ENCODE peak calls at places on chromosome 16, in eight cellular contexts. One of them, this sample, is unnamed.

GRCh38 chr16:82016268-82016667 is 5.0 kb upstream of the SDR42E1 start:
- DNase-seq in mesenteric fat pad: no peak
- DNase-seq in Caki2: no peak
- DNase-seq in GM04503: no peak
- DNase-seq in NCI-H748 treated with DMSO at 0.1 percent for 48 hours: no peak
- DNase-seq in stimulated activated CD4-positive, alpha-beta T cell treated with anti-CD3 and anti-CD28 coated beads, Interleukin-1b, Interleukin-23, amount 100 ng/mL, for 1 hour: no peak
- DNase-seq in activated T-cell treated with anti-CD3 and anti-CD28 coated beads, Interleukin-2, amount 50 U/mL, for 1 hour: no peak
- DNase-seq in epithelial cell of prostate: no peak
- DNase-seq in this sample: peak

GRCh38 chr16:85529489-85530369 is 83.4 kb upstream of the GSE1 start:
- DNase-seq in epithelial cell of prostate: no peak
- DNase-seq in Caki2: no peak
- DNase-seq in GM04503: no peak
- DNase-seq in activated T-cell treated with anti-CD3 and anti-CD28 coated beads, Interleukin-2, amount 50 U/mL, for 1 hour: no peak
- DNase-seq in NCI-H748 treated with DMSO at 0.1 percent for 48 hours: no peak
- DNase-seq in stimulated activated CD4-positive, alpha-beta T cell treated with anti-CD3 and anti-CD28 coated beads, Interleukin-1b, Interleukin-23, amount 100 ng/mL, for 1 hour: no peak
- DNase-seq in mesenteric fat pad: no peak
- DNase-seq in this sample: no peak

GRCh38 chr16:74199066-74199841 is 97.4 kb upstream of the PSMD7 start:
- DNase-seq in activated T-cell treated with anti-CD3 and anti-CD28 coated beads, Interleukin-2, amount 50 U/mL, for 1 hour: no peak
- DNase-seq in mesenteric fat pad: no peak
- DNase-seq in NCI-H748 treated with DMSO at 0.1 percent for 48 hours: no peak
- DNase-seq in epithelial cell of prostate: no peak
- DNase-seq in stimulated activated CD4-positive, alpha-beta T cell treated with anti-CD3 and anti-CD28 coated beads, Interleukin-1b, Interleukin-23, amount 100 ng/mL, for 1 hour: no peak
- DNase-seq in GM04503: no peak
- DNase-seq in Caki2: no peak
- DNase-seq in this sample: no peak

GRCh38 chr16:84925092-84925772 is 86.1 kb downstream of the ZDHHC7 start:
- DNase-seq in activated T-cell treated with anti-CD3 and anti-CD28 coated beads, Interleukin-2, amount 50 U/mL, for 1 hour: peak
- DNase-seq in GM04503: no peak
- DNase-seq in Caki2: no peak
- DNase-seq in stimulated activated CD4-positive, alpha-beta T cell treated with anti-CD3 and anti-CD28 coated beads, Interleukin-1b, Interleukin-23, amount 100 ng/mL, for 1 hour: peak
- DNase-seq in mesenteric fat pad: no peak
- DNase-seq in NCI-H748 treated with DMSO at 0.1 percent for 48 hours: no peak
- DNase-seq in epithelial cell of prostate: no peak
- DNase-seq in this sample: peak

GRCh38 chr16:27690604-27691003 is 140.7 kb downstream of the KATNIP start:
- DNase-seq in NCI-H748 treated with DMSO at 0.1 percent for 48 hours: no peak
- DNase-seq in GM04503: no peak
- DNase-seq in activated T-cell treated with anti-CD3 and anti-CD28 coated beads, Interleukin-2, amount 50 U/mL, for 1 hour: no peak
- DNase-seq in Caki2: no peak
- DNase-seq in epithelial cell of prostate: no peak
- DNase-seq in mesenteric fat pad: peak
- DNase-seq in stimulated activated CD4-positive, alpha-beta T cell treated with anti-CD3 and anti-CD28 coated beads, Interleukin-1b, Interleukin-23, amount 100 ng/mL, for 1 hour: no peak
- DNase-seq in this sample: peak

GRCh38 chr16:75947626-75948239 is 221.4 kb upstream of the CPHXL start:
- DNase-seq in stimulated activated CD4-positive, alpha-beta T cell treated with anti-CD3 and anti-CD28 coated beads, Interleukin-1b, Interleukin-23, amount 100 ng/mL, for 1 hour: no peak
- DNase-seq in activated T-cell treated with anti-CD3 and anti-CD28 coated beads, Interleukin-2, amount 50 U/mL, for 1 hour: no peak
- DNase-seq in NCI-H748 treated with DMSO at 0.1 percent for 48 hours: no peak
- DNase-seq in GM04503: no peak
- DNase-seq in Caki2: no peak
- DNase-seq in epithelial cell of prostate: no peak
- DNase-seq in mesenteric fat pad: no peak
- DNase-seq in this sample: no peak

GRCh38 chr16:86983621-86984020 is 333.6 kb downstream of the C16orf95 start:
- DNase-seq in stimulated activated CD4-positive, alpha-beta T cell treated with anti-CD3 and anti-CD28 coated beads, Interleukin-1b, Interleukin-23, amount 100 ng/mL, for 1 hour: no peak
- DNase-seq in NCI-H748 treated with DMSO at 0.1 percent for 48 hours: no peak
- DNase-seq in activated T-cell treated with anti-CD3 and anti-CD28 coated beads, Interleukin-2, amount 50 U/mL, for 1 hour: no peak
- DNase-seq in GM04503: no peak
- DNase-seq in Caki2: no peak
- DNase-seq in epithelial cell of prostate: no peak
- DNase-seq in mesenteric fat pad: no peak
- DNase-seq in this sample: no peak

GRCh38 chr16:57634171-57634570 is 5.7 kb downstream of the ADGRG1 start:
- DNase-seq in mesenteric fat pad: no peak
- DNase-seq in GM04503: no peak
- DNase-seq in activated T-cell treated with anti-CD3 and anti-CD28 coated beads, Interleukin-2, amount 50 U/mL, for 1 hour: no peak
- DNase-seq in Caki2: no peak
- DNase-seq in epithelial cell of prostate: no peak
- DNase-seq in stimulated activated CD4-positive, alpha-beta T cell treated with anti-CD3 and anti-CD28 coated beads, Interleukin-1b, Interleukin-23, amount 100 ng/mL, for 1 hour: no peak
- DNase-seq in NCI-H748 treated with DMSO at 0.1 percent for 48 hours: no peak
- DNase-seq in this sample: peak

GRCh38 chr16:73095885-73096341 is 48.0 kb upstream of the ZFHX3 start:
- DNase-seq in mesenteric fat pad: peak
- DNase-seq in activated T-cell treated with anti-CD3 and anti-CD28 coated beads, Interleukin-2, amount 50 U/mL, for 1 hour: no peak
- DNase-seq in NCI-H748 treated with DMSO at 0.1 percent for 48 hours: peak
- DNase-seq in stimulated activated CD4-positive, alpha-beta T cell treated with anti-CD3 and anti-CD28 coated beads, Interleukin-1b, Interleukin-23, amount 100 ng/mL, for 1 hour: no peak
- DNase-seq in GM04503: no peak
- DNase-seq in epithelial cell of prostate: no peak
- DNase-seq in Caki2: no peak
- DNase-seq in this sample: no peak

GRCh38 chr16:1159973-1160772 is 7.3 kb downstream of the CACNA1H start:
- DNase-seq in NCI-H748 treated with DMSO at 0.1 percent for 48 hours: no peak
- DNase-seq in mesenteric fat pad: no peak
- DNase-seq in GM04503: no peak
- DNase-seq in activated T-cell treated with anti-CD3 and anti-CD28 coated beads, Interleukin-2, amount 50 U/mL, for 1 hour: no peak
- DNase-seq in stimulated activated CD4-positive, alpha-beta T cell treated with anti-CD3 and anti-CD28 coated beads, Interleukin-1b, Interleukin-23, amount 100 ng/mL, for 1 hour: no peak
- DNase-seq in epithelial cell of prostate: no peak
- DNase-seq in Caki2: peak
- DNase-seq in this sample: peak

GRCh38 chr16:50466170-50466569 is 82.0 kb upstream of the NKD1 start:
- DNase-seq in Caki2: no peak
- DNase-seq in mesenteric fat pad: peak
- DNase-seq in activated T-cell treated with anti-CD3 and anti-CD28 coated beads, Interleukin-2, amount 50 U/mL, for 1 hour: no peak
- DNase-seq in epithelial cell of prostate: no peak
- DNase-seq in GM04503: no peak
- DNase-seq in stimulated activated CD4-positive, alpha-beta T cell treated with anti-CD3 and anti-CD28 coated beads, Interleukin-1b, Interleukin-23, amount 100 ng/mL, for 1 hour: no peak
- DNase-seq in NCI-H748 treated with DMSO at 0.1 percent for 48 hours: no peak
- DNase-seq in this sample: no peak

GRCh38 chr16:87784812-87785211 is 19.0 kb upstream of the KLHDC4 start:
- DNase-seq in Caki2: peak
- DNase-seq in mesenteric fat pad: no peak
- DNase-seq in stimulated activated CD4-positive, alpha-beta T cell treated with anti-CD3 and anti-CD28 coated beads, Interleukin-1b, Interleukin-23, amount 100 ng/mL, for 1 hour: no peak
- DNase-seq in GM04503: no peak
- DNase-seq in NCI-H748 treated with DMSO at 0.1 percent for 48 hours: no peak
- DNase-seq in activated T-cell treated with anti-CD3 and anti-CD28 coated beads, Interleukin-2, amount 50 U/mL, for 1 hour: no peak
- DNase-seq in epithelial cell of prostate: no peak
- DNase-seq in this sample: peak

GRCh38 chr16:87298857-87299465 is 18.2 kb downstream of the C16orf95 start:
- DNase-seq in epithelial cell of prostate: no peak
- DNase-seq in GM04503: no peak
- DNase-seq in mesenteric fat pad: peak
- DNase-seq in NCI-H748 treated with DMSO at 0.1 percent for 48 hours: no peak
- DNase-seq in Caki2: no peak
- DNase-seq in activated T-cell treated with anti-CD3 and anti-CD28 coated beads, Interleukin-2, amount 50 U/mL, for 1 hour: no peak
- DNase-seq in stimulated activated CD4-positive, alpha-beta T cell treated with anti-CD3 and anti-CD28 coated beads, Interleukin-1b, Interleukin-23, amount 100 ng/mL, for 1 hour: no peak
- DNase-seq in this sample: no peak

GRCh38 chr16:86665319-86665675 is 86.9 kb downstream of the FOXL1 start:
- DNase-seq in GM04503: peak
- DNase-seq in epithelial cell of prostate: no peak
- DNase-seq in Caki2: peak
- DNase-seq in activated T-cell treated with anti-CD3 and anti-CD28 coated beads, Interleukin-2, amount 50 U/mL, for 1 hour: no peak
- DNase-seq in mesenteric fat pad: no peak
- DNase-seq in NCI-H748 treated with DMSO at 0.1 percent for 48 hours: no peak
- DNase-seq in stimulated activated CD4-positive, alpha-beta T cell treated with anti-CD3 and anti-CD28 coated beads, Interleukin-1b, Interleukin-23, amount 100 ng/mL, for 1 hour: no peak
- DNase-seq in this sample: peak

GRCh38 chr16:27431773-27432599 is 30.0 kb downstream of the IL21R start:
- DNase-seq in epithelial cell of prostate: peak
- DNase-seq in activated T-cell treated with anti-CD3 and anti-CD28 coated beads, Interleukin-2, amount 50 U/mL, for 1 hour: peak
- DNase-seq in Caki2: peak
- DNase-seq in stimulated activated CD4-positive, alpha-beta T cell treated with anti-CD3 and anti-CD28 coated beads, Interleukin-1b, Interleukin-23, amount 100 ng/mL, for 1 hour: no peak
- DNase-seq in GM04503: no peak
- DNase-seq in NCI-H748 treated with DMSO at 0.1 percent for 48 hours: no peak
- DNase-seq in mesenteric fat pad: peak
- DNase-seq in this sample: no peak

GRCh38 chr16:132120-132519 is 6.4 kb downstream of the NPRL3 start:
- DNase-seq in activated T-cell treated with anti-CD3 and anti-CD28 coated beads, Interleukin-2, amount 50 U/mL, for 1 hour: no peak
- DNase-seq in NCI-H748 treated with DMSO at 0.1 percent for 48 hours: no peak
- DNase-seq in mesenteric fat pad: no peak
- DNase-seq in stimulated activated CD4-positive, alpha-beta T cell treated with anti-CD3 and anti-CD28 coated beads, Interleukin-1b, Interleukin-23, amount 100 ng/mL, for 1 hour: no peak
- DNase-seq in epithelial cell of prostate: no peak
- DNase-seq in Caki2: no peak
- DNase-seq in GM04503: no peak
- DNase-seq in this sample: no peak

GRCh38 chr16:86733526-86734254 is 155.3 kb downstream of the FOXL1 start:
- DNase-seq in NCI-H748 treated with DMSO at 0.1 percent for 48 hours: no peak
- DNase-seq in GM04503: no peak
- DNase-seq in epithelial cell of prostate: no peak
- DNase-seq in stimulated activated CD4-positive, alpha-beta T cell treated with anti-CD3 and anti-CD28 coated beads, Interleukin-1b, Interleukin-23, amount 100 ng/mL, for 1 hour: no peak
- DNase-seq in Caki2: no peak
- DNase-seq in mesenteric fat pad: no peak
- DNase-seq in activated T-cell treated with anti-CD3 and anti-CD28 coated beads, Interleukin-2, amount 50 U/mL, for 1 hour: no peak
- DNase-seq in this sample: no peak

GRCh38 chr16:24821129-24821528 is 24.6 kb upstream of the SLC5A11 start:
- DNase-seq in mesenteric fat pad: peak
- DNase-seq in activated T-cell treated with anti-CD3 and anti-CD28 coated beads, Interleukin-2, amount 50 U/mL, for 1 hour: no peak
- DNase-seq in epithelial cell of prostate: no peak
- DNase-seq in stimulated activated CD4-positive, alpha-beta T cell treated with anti-CD3 and anti-CD28 coated beads, Interleukin-1b, Interleukin-23, amount 100 ng/mL, for 1 hour: no peak
- DNase-seq in Caki2: no peak
- DNase-seq in NCI-H748 treated with DMSO at 0.1 percent for 48 hours: no peak
- DNase-seq in GM04503: no peak
- DNase-seq in this sample: no peak

GRCh38 chr16:81823111-81823510 is 44.0 kb downstream of the PLCG2 start:
- DNase-seq in NCI-H748 treated with DMSO at 0.1 percent for 48 hours: no peak
- DNase-seq in stimulated activated CD4-positive, alpha-beta T cell treated with anti-CD3 and anti-CD28 coated beads, Interleukin-1b, Interleukin-23, amount 100 ng/mL, for 1 hour: no peak
- DNase-seq in Caki2: no peak
- DNase-seq in GM04503: no peak
- DNase-seq in epithelial cell of prostate: no peak
- DNase-seq in mesenteric fat pad: no peak
- DNase-seq in activated T-cell treated with anti-CD3 and anti-CD28 coated beads, Interleukin-2, amount 50 U/mL, for 1 hour: no peak
- DNase-seq in this sample: no peak

GRCh38 chr16:57032931-57033330 is 43.6 kb downstream of the NLRC5 start:
- DNase-seq in Caki2: no peak
- DNase-seq in NCI-H748 treated with DMSO at 0.1 percent for 48 hours: no peak
- DNase-seq in mesenteric fat pad: no peak
- DNase-seq in epithelial cell of prostate: no peak
- DNase-seq in GM04503: no peak
- DNase-seq in stimulated activated CD4-positive, alpha-beta T cell treated with anti-CD3 and anti-CD28 coated beads, Interleukin-1b, Interleukin-23, amount 100 ng/mL, for 1 hour: no peak
- DNase-seq in activated T-cell treated with anti-CD3 and anti-CD28 coated beads, Interleukin-2, amount 50 U/mL, for 1 hour: no peak
- DNase-seq in this sample: no peak

GRCh38 chr16:67969286-67970039 is 1.0 kb upstream of the SLC12A4 start:
- DNase-seq in GM04503: no peak
- DNase-seq in activated T-cell treated with anti-CD3 and anti-CD28 coated beads, Interleukin-2, amount 50 U/mL, for 1 hour: no peak
- DNase-seq in stimulated activated CD4-positive, alpha-beta T cell treated with anti-CD3 and anti-CD28 coated beads, Interleukin-1b, Interleukin-23, amount 100 ng/mL, for 1 hour: no peak
- DNase-seq in epithelial cell of prostate: no peak
- DNase-seq in Caki2: no peak
- DNase-seq in NCI-H748 treated with DMSO at 0.1 percent for 48 hours: no peak
- DNase-seq in mesenteric fat pad: no peak
- DNase-seq in this sample: peak

GRCh38 chr16:67294927-67295326 is 15.6 kb downstream of the PLEKHG4 start:
- DNase-seq in stimulated activated CD4-positive, alpha-beta T cell treated with anti-CD3 and anti-CD28 coated beads, Interleukin-1b, Interleukin-23, amount 100 ng/mL, for 1 hour: no peak
- DNase-seq in GM04503: peak
- DNase-seq in activated T-cell treated with anti-CD3 and anti-CD28 coated beads, Interleukin-2, amount 50 U/mL, for 1 hour: no peak
- DNase-seq in NCI-H748 treated with DMSO at 0.1 percent for 48 hours: no peak
- DNase-seq in mesenteric fat pad: no peak
- DNase-seq in Caki2: no peak
- DNase-seq in epithelial cell of prostate: no peak
- DNase-seq in this sample: no peak

GRCh38 chr16:19481291-19481690 is 40.6 kb downstream of the GDE1 start:
- DNase-seq in Caki2: no peak
- DNase-seq in mesenteric fat pad: no peak
- DNase-seq in stimulated activated CD4-positive, alpha-beta T cell treated with anti-CD3 and anti-CD28 coated beads, Interleukin-1b, Interleukin-23, amount 100 ng/mL, for 1 hour: no peak
- DNase-seq in epithelial cell of prostate: no peak
- DNase-seq in GM04503: no peak
- DNase-seq in activated T-cell treated with anti-CD3 and anti-CD28 coated beads, Interleukin-2, amount 50 U/mL, for 1 hour: no peak
- DNase-seq in NCI-H748 treated with DMSO at 0.1 percent for 48 hours: no peak
- DNase-seq in this sample: no peak

GRCh38 chr16:84652565-84652964 is 4.3 kb downstream of the KLHL36 start:
- DNase-seq in activated T-cell treated with anti-CD3 and anti-CD28 coated beads, Interleukin-2, amount 50 U/mL, for 1 hour: peak
- DNase-seq in Caki2: no peak
- DNase-seq in epithelial cell of prostate: no peak
- DNase-seq in GM04503: no peak
- DNase-seq in stimulated activated CD4-positive, alpha-beta T cell treated with anti-CD3 and anti-CD28 coated beads, Interleukin-1b, Interleukin-23, amount 100 ng/mL, for 1 hour: no peak
- DNase-seq in mesenteric fat pad: no peak
- DNase-seq in NCI-H748 treated with DMSO at 0.1 percent for 48 hours: no peak
- DNase-seq in this sample: no peak

GRCh38 chr16:80627108-80627507 is 86.3 kb downstream of the DYNLRB2 start:
- DNase-seq in stimulated activated CD4-positive, alpha-beta T cell treated with anti-CD3 and anti-CD28 coated beads, Interleukin-1b, Interleukin-23, amount 100 ng/mL, for 1 hour: no peak
- DNase-seq in GM04503: no peak
- DNase-seq in NCI-H748 treated with DMSO at 0.1 percent for 48 hours: no peak
- DNase-seq in epithelial cell of prostate: no peak
- DNase-seq in mesenteric fat pad: no peak
- DNase-seq in Caki2: no peak
- DNase-seq in activated T-cell treated with anti-CD3 and anti-CD28 coated beads, Interleukin-2, amount 50 U/mL, for 1 hour: no peak
- DNase-seq in this sample: no peak

GRCh38 chr16:2043980-2044451 is 3.6 kb downstream of the NTHL1 start:
- DNase-seq in Caki2: no peak
- DNase-seq in epithelial cell of prostate: no peak
- DNase-seq in NCI-H748 treated with DMSO at 0.1 percent for 48 hours: no peak
- DNase-seq in stimulated activated CD4-positive, alpha-beta T cell treated with anti-CD3 and anti-CD28 coated beads, Interleukin-1b, Interleukin-23, amount 100 ng/mL, for 1 hour: no peak
- DNase-seq in GM04503: no peak
- DNase-seq in mesenteric fat pad: no peak
- DNase-seq in activated T-cell treated with anti-CD3 and anti-CD28 coated beads, Interleukin-2, amount 50 U/mL, for 1 hour: no peak
- DNase-seq in this sample: no peak

GRCh38 chr16:4388275-4389021 is 16.8 kb downstream of the VASN start:
- DNase-seq in epithelial cell of prostate: no peak
- DNase-seq in NCI-H748 treated with DMSO at 0.1 percent for 48 hours: no peak
- DNase-seq in stimulated activated CD4-positive, alpha-beta T cell treated with anti-CD3 and anti-CD28 coated beads, Interleukin-1b, Interleukin-23, amount 100 ng/mL, for 1 hour: no peak
- DNase-seq in GM04503: no peak
- DNase-seq in Caki2: no peak
- DNase-seq in activated T-cell treated with anti-CD3 and anti-CD28 coated beads, Interleukin-2, amount 50 U/mL, for 1 hour: no peak
- DNase-seq in mesenteric fat pad: no peak
- DNase-seq in this sample: no peak

GRCh38 chr16:2501938-2502900 is 11.5 kb upstream of the ATP6V0C start:
- DNase-seq in NCI-H748 treated with DMSO at 0.1 percent for 48 hours: no peak
- DNase-seq in mesenteric fat pad: no peak
- DNase-seq in GM04503: no peak
- DNase-seq in stimulated activated CD4-positive, alpha-beta T cell treated with anti-CD3 and anti-CD28 coated beads, Interleukin-1b, Interleukin-23, amount 100 ng/mL, for 1 hour: no peak
- DNase-seq in Caki2: no peak
- DNase-seq in epithelial cell of prostate: no peak
- DNase-seq in activated T-cell treated with anti-CD3 and anti-CD28 coated beads, Interleukin-2, amount 50 U/mL, for 1 hour: no peak
- DNase-seq in this sample: no peak

GRCh38 chr16:22641030-22641671 is 130.5 kb downstream of the NPIPB5 start:
- DNase-seq in stimulated activated CD4-positive, alpha-beta T cell treated with anti-CD3 and anti-CD28 coated beads, Interleukin-1b, Interleukin-23, amount 100 ng/mL, for 1 hour: no peak
- DNase-seq in NCI-H748 treated with DMSO at 0.1 percent for 48 hours: no peak
- DNase-seq in GM04503: no peak
- DNase-seq in Caki2: peak
- DNase-seq in mesenteric fat pad: no peak
- DNase-seq in activated T-cell treated with anti-CD3 and anti-CD28 coated beads, Interleukin-2, amount 50 U/mL, for 1 hour: no peak
- DNase-seq in epithelial cell of prostate: no peak
- DNase-seq in this sample: peak

GRCh38 chr16:53984936-53985335 is 281.0 kb downstream of the FTO start:
- DNase-seq in NCI-H748 treated with DMSO at 0.1 percent for 48 hours: no peak
- DNase-seq in mesenteric fat pad: no peak
- DNase-seq in stimulated activated CD4-positive, alpha-beta T cell treated with anti-CD3 and anti-CD28 coated beads, Interleukin-1b, Interleukin-23, amount 100 ng/mL, for 1 hour: no peak
- DNase-seq in epithelial cell of prostate: peak
- DNase-seq in GM04503: no peak
- DNase-seq in Caki2: no peak
- DNase-seq in activated T-cell treated with anti-CD3 and anti-CD28 coated beads, Interleukin-2, amount 50 U/mL, for 1 hour: no peak
- DNase-seq in this sample: no peak

GRCh38 chr16:82456683-82457082 is 170.1 kb upstream of the CDH13 start:
- DNase-seq in mesenteric fat pad: no peak
- DNase-seq in NCI-H748 treated with DMSO at 0.1 percent for 48 hours: peak
- DNase-seq in stimulated activated CD4-positive, alpha-beta T cell treated with anti-CD3 and anti-CD28 coated beads, Interleukin-1b, Interleukin-23, amount 100 ng/mL, for 1 hour: no peak
- DNase-seq in GM04503: peak
- DNase-seq in epithelial cell of prostate: peak
- DNase-seq in activated T-cell treated with anti-CD3 and anti-CD28 coated beads, Interleukin-2, amount 50 U/mL, for 1 hour: no peak
- DNase-seq in Caki2: peak
- DNase-seq in this sample: peak